ENCODE peak calls at places on chromosomes 13 and 19, in nine cellular contexts. T is GM23248, K is PC-3, E is fibroblast of lung, G is mesenchymal stem cell, C is H9, Z is mammary epithelial cell, N is neural progenitor cell, V is PC-9. P is an unnamed sample.

GRCh38 chr19:5172859-5173577 is 167.6 kb downstream of the PTPRS start:
- DNase-seq in E (peak), Z (peak), K (peak), V (peak), T (peak), G (peak), C (no peak), N (no peak), P (peak)

GRCh38 chr19:4232614-4233281 is 3.4 kb downstream of the EBI3 start:
- DNase-seq in Z (no peak), V (no peak), T (no peak), N (no peak), G (no peak), C (no peak), E (no peak), K (no peak), P (no peak)

GRCh38 chr19:50266896-50267295 is 62.3 kb downstream of the KCNC3 start:
- DNase-seq in V (no peak), E (no peak), G (no peak), Z (no peak), C (peak), N (peak), K (peak), T (no peak), P (no peak)

GRCh38 chr19:30784850-30785459 is 412.8 kb downstream of the ZNF536 start:
- DNase-seq in N (peak), K (peak), E (no peak), V (no peak), T (peak), C (peak), Z (peak), G (peak), P (peak)

GRCh38 chr13:90415902-90416301 is 931.6 kb upstream of the MIR17HG start:
- DNase-seq in N (no peak), V (no peak), C (no peak), E (peak), Z (no peak), T (peak), G (peak), K (no peak), P (no peak)

GRCh38 chr19:16051254-16052025 is 24.9 kb upstream of the TPM4 start:
- DNase-seq in V (no peak), N (no peak), G (no peak), Z (peak), T (no peak), C (peak), E (no peak), K (peak), P (no peak)

GRCh38 chr19:52331757-52332156 is 4.3 kb upstream of the ZNF610 start:
- DNase-seq in Z (peak), N (no peak), G (peak), T (peak), C (no peak), V (no peak), E (peak), K (no peak), P (no peak)

GRCh38 chr19:8585894-8586750 is 8.9 kb upstream of the MYO1F start:
- DNase-seq in G (peak), E (peak), T (peak), K (peak), V (no peak), N (peak), Z (no peak), C (peak), P (peak)

GRCh38 chr19:57559008-57559403 is 657 bp downstream of the ZNF550 start:
- DNase-seq in E (peak), G (peak), T (peak), N (peak), C (peak), K (peak), V (peak), Z (peak), P (peak)

GRCh38 chr19:50779504-50780457 is 9.5 kb downstream of the GPR32 start:
- DNase-seq in K (no peak), V (no peak), G (no peak), Z (peak), C (no peak), E (no peak), T (no peak), N (no peak), P (no peak)

GRCh38 chr13:40447857-40448256 is 218.6 kb downstream of the FOXO1 start:
- DNase-seq in Z (no peak), K (no peak), C (no peak), E (no peak), G (no peak), V (no peak), T (no peak), N (no peak), P (no peak)

GRCh38 chr13:83935566-83935965 is 53.3 kb upstream of the SLITRK1 start:
- DNase-seq in C (no peak), T (no peak), N (no peak), E (no peak), K (no peak), G (no peak), Z (peak), V (no peak), P (no peak)

GRCh38 chr13:25372275-25373081 is 704 bp downstream of the ATP8A2 start:
- DNase-seq in C (peak), N (peak), V (no peak), Z (no peak), G (no peak), T (peak), K (no peak), E (no peak), P (peak)

GRCh38 chr13:26628706-26629105 is 71.2 kb downstream of the WASF3 start:
- DNase-seq in T (peak), V (no peak), G (no peak), Z (peak), K (peak), N (peak), E (peak), C (peak), P (peak)

GRCh38 chr19:7083076-7083956 is 13.8 kb downstream of the ZNF557 start:
- DNase-seq in C (no peak), T (peak), Z (peak), G (peak), N (no peak), E (peak), K (peak), V (no peak), P (no peak)

GRCh38 chr19:27775395-27775794 is 1437.6 kb downstream of the UQCRFS1 start:
- DNase-seq in Z (no peak), E (no peak), V (no peak), C (peak), T (peak), G (no peak), N (no peak), K (no peak), P (no peak)

GRCh38 chr19:47369923-47370625 is 21.0 kb downstream of the DHX34 start:
- DNase-seq in K (no peak), Z (no peak), G (peak), C (no peak), E (peak), N (no peak), T (peak), V (no peak), P (peak)

GRCh38 chr19:36258028-36258875 is 43.3 kb downstream of the ZNF146 start:
- DNase-seq in T (no peak), N (no peak), Z (no peak), V (no peak), C (no peak), G (no peak), K (no peak), E (no peak), P (no peak)

GRCh38 chr19:36256853-36257511 is 42.1 kb downstream of the ZNF146 start:
- DNase-seq in K (no peak), G (no peak), C (no peak), E (no peak), T (no peak), V (no peak), N (no peak), Z (no peak), P (no peak)

GRCh38 chr19:36256064-36256463 is 41.2 kb downstream of the ZNF146 start:
- DNase-seq in K (no peak), E (no peak), V (no peak), G (no peak), Z (no peak), T (no peak), C (no peak), N (no peak), P (no peak)

GRCh38 chr19:36259211-36259610 is 44.3 kb downstream of the ZNF146 start:
- DNase-seq in N (no peak), E (no peak), C (no peak), Z (no peak), G (no peak), K (no peak), T (no peak), V (no peak), P (no peak)

GRCh38 chr19:36257512-36257876 is 42.6 kb downstream of the ZNF146 start:
- DNase-seq in E (no peak), C (no peak), N (no peak), V (no peak), Z (no peak), T (peak), G (no peak), K (no peak), P (no peak)
- H2AFZ ChIP-seq in E (no peak), C (no peak), N (no peak), V (no peak), Z (peak), T (peak), G (peak), K (no peak), P (no peak)

DNA sequence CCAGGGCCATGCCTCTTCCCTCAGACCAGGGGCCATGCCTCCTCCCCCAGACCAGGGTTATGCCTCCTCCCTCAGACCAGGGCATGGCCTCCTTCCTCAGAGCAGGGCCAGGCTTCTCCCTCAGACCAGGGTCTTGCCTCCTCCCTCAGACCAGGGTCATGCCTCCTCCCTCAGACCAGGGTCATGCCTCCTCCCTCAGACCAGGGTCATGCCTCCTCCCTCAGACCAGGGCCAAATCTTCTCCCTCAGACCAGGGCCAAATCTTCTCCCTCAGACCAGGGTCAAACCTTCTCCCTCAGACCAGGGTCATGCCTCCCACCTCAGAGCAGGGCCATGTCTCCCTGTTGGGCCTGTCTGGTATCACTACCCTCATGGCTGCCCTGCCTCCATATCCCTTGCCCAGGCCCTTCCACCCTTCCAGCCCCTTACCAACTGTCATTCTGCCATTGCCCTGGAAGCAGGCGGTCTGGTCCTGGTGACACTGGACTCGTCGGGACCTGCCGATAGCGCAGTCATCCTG is 4.2 kb downstream of the LYPD5 start:
- DNase-seq in G (no peak), E (no peak), V (no peak), K (no peak), N (no peak), T (no peak), C (no peak), Z (no peak), P (no peak)
- H2AFZ ChIP-seq in G (peak), E (no peak), V (peak), K (peak), N (peak), T (peak), C (no peak), Z (peak), P (no peak)

GRCh38 chr13:33554919-33555791 is 262.8 kb upstream of the RFC3 start:
- DNase-seq in Z (no peak), N (peak), E (no peak), V (no peak), K (peak), T (peak), C (no peak), G (peak), P (no peak)
- H2AFZ ChIP-seq in Z (peak), N (peak), E (no peak), V (no peak), K (no peak), T (peak), C (no peak), G (no peak), P (no peak)

GRCh38 chr13:109072505-109072904 is 443.1 kb downstream of the MYO16 start:
- DNase-seq in V (no peak), T (no peak), K (no peak), G (no peak), Z (no peak), E (no peak), C (no peak), N (no peak), P (no peak)

GRCh38 chr13:109074436-109074835 is 445.0 kb downstream of the MYO16 start:
- DNase-seq in N (no peak), V (no peak), K (no peak), C (no peak), E (no peak), G (no peak), T (no peak), Z (no peak), P (no peak)

DNA sequence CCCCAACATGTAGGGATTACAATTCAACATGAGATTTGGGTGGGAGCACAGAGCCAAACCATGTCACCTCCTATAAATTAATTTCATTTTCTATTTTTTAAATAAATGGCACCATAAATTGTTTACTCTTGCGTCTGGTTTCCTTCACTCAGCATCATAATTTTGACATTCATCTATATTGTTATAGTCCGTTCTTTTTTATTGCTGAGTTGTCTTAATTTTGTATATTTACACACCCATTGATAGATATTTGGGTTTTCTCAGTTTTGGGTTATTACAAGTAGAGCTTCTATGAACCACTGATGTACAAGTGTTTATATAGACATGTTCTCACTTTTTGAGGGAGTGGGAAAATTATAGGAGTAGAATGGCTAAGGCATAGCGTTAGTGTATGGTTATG is 445.4 kb downstream of the MYO16 start:
- DNase-seq in E (no peak), G (no peak), Z (no peak), C (no peak), T (no peak), V (no peak), K (no peak), N (no peak), P (no peak)
- H2AFZ ChIP-seq in E (no peak), G (no peak), Z (no peak), C (no peak), T (no peak), V (no peak), K (no peak), N (no peak), P (no peak)

GRCh38 chr13:34570954-34571353 is 371.1 kb upstream of the NBEA start:
- DNase-seq in N (no peak), G (peak), C (no peak), Z (no peak), K (no peak), E (peak), T (no peak), V (no peak), P (no peak)
- H2AFZ ChIP-seq in N (peak), G (no peak), C (no peak), Z (no peak), K (peak), E (no peak), T (no peak), V (no peak), P (no peak)

DNA sequence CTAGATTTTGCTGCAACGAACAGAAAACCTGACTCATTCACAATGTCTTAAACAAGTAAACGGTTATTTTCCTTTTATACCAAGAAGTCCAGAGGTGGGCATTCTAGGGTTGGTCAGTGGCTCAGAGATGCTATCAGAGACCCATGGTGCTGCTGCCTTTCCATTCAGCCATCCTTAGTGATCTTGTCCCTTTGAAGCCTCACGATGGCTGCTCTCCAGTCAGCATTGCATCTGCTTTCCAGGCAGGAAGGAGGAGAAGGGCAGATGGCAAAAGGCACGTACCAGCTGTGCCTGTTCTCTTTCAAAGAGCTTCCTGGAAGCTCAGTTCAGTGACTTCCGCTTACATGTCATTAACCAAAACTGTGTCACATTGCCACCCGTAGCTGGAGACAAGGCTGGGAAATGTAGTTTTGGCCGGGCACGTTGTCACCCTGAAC is 30.1 kb downstream of the WDFY2 start:
- DNase-seq in K (no peak), N (no peak), Z (no peak), T (peak), E (no peak), C (no peak), G (no peak), V (no peak), P (no peak)
- H2AFZ ChIP-seq in K (no peak), N (no peak), Z (no peak), T (peak), E (no peak), C (no peak), G (no peak), V (no peak), P (no peak)

DNA sequence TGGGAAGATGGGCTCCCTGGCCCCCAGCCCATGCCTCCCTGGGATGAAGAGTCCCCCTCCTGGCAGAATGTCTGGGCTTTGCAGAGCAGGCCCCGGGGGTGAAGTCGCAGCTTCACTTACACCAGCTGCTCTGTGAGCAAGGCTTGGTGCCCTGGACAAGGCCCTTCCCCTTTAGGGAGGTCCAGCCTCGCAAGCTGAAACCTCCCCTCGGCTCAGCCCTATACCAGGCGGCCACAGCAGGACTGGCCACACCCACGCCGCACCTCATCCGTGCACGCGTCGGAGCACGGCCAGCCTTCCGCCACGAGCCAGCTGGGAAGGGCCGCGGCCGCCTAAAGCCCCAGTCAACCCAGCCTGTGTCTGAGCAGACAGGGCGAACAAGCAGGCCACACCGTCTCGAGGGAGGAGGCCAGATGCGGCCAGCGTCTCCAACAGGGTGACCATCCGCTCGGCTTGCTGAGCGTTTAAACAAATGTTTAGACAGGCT is 83.2 kb upstream of the MCF2L start:
- DNase-seq in Z (peak), G (peak), T (peak), C (peak), K (peak), V (no peak), N (peak), E (peak), P (peak)
- H2AFZ ChIP-seq in Z (peak), G (peak), T (peak), C (no peak), K (peak), V (no peak), N (no peak), E (peak), P (peak)

GRCh38 chr13:59476376-59476775 is 687.4 kb downstream of the DIAPH3 start:
- DNase-seq in C (no peak), V (no peak), T (no peak), G (peak), K (no peak), E (no peak), Z (no peak), N (no peak), P (no peak)
- H2AFZ ChIP-seq in C (no peak), V (no peak), T (no peak), G (no peak), K (no peak), E (no peak), Z (no peak), N (no peak), P (no peak)

GRCh38 chr19:570315-570714 is 2.1 kb upstream of the BSG start:
- DNase-seq in E (no peak), C (peak), N (no peak), G (no peak), K (no peak), Z (no peak), V (no peak), T (no peak), P (no peak)

GRCh38 chr19:571127-571974 is 1.0 kb upstream of the BSG start:
- DNase-seq in G (peak), N (peak), V (peak), T (peak), Z (no peak), C (peak), K (peak), E (peak), P (peak)

GRCh38 chr19:574658-575526 is 2.5 kb downstream of the BSG start:
- DNase-seq in K (peak), E (peak), N (peak), T (peak), Z (no peak), V (peak), G (peak), C (no peak), P (peak)

GRCh38 chr19:572891-573825 is 762 bp downstream of the BSG start:
- DNase-seq in V (no peak), T (peak), N (peak), G (peak), Z (peak), K (peak), E (peak), C (peak), P (peak)

DNA sequence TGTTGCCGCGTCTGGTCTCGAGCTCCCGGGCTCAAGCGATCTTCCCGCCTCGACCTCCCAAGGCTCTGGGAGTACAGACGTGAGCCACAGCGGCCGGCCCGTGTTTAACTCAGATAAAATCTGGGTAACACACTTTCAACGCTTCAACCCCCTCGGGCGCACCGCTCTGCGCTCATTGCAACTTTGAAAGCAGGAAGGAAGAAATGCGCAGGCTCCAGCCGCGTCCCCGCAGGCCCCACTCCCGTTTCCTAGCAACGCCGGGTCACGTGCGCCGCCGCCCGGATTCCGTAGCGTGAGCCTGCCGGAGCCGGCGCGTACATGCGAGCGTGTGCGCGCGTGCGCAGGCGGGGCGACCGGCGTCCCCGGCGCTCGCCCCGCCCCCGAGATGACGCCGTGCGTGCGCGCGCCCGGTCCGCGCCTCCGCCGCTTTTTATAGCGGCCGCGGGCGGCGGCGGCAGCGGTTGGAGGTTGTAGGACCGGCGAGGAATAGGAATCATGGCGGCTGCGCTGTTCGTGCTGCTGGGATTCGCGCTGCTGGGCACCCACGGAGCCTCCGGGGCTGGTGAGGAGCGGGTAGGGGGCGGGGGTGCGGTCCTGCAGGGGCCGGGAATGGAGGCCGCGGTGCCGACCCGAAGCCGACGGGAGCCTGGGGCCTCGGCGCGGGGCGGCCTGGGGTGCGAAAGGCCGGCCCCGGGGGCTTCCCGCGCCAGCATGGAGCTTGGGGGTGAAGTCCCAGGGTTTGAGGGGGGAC is at the start of gene BSG:
- DNase-seq in Z (peak), T (peak), G (peak), C (peak), K (peak), N (peak), V (peak), E (peak), P (peak)
- H2AFZ ChIP-seq in Z (peak), T (peak), G (peak), C (no peak), K (peak), N (peak), V (peak), E (peak), P (peak)